ENCODE peak calls at places on chromosomes 1 and 21, in four cellular contexts. B, M, I and N are unnamed samples.

GRCh38 chr1:162069334-162070093 is at the start of gene NOS1AP:
- DNase-seq in B (peak), M (peak), I (peak), N (no peak)

GRCh38 chr21:29332461-29333354 is 34.0 kb downstream of the BACH1 start:
- DNase-seq in B (no peak), M (no peak), I (no peak), N (no peak)

GRCh38 chr21:33899199-33899598 is 16.4 kb downstream of the ATP5PO start:
- DNase-seq in B (no peak), M (no peak), I (no peak), N (no peak)

GRCh38 chr1:111920221-111921024 is 69.0 kb downstream of the KCND3 start:
- DNase-seq in B (no peak), M (no peak), I (no peak), N (no peak)

GRCh38 chr21:42012344-42012743 is 2.2 kb upstream of the ZBTB21 start:
- DNase-seq in B (no peak), M (no peak), I (no peak), N (no peak)

GRCh38 chr1:221783437-221783836 is 41.5 kb upstream of the DUSP10 start:
- DNase-seq in B (no peak), M (no peak), I (no peak), N (no peak)

GRCh38 chr1:152796421-152796820 is at the start of gene LCE1D:
- DNase-seq in B (no peak), M (no peak), I (no peak), N (no peak)

GRCh38 chr21:37153935-37154350 is 80.9 kb downstream of the TTC3 start:
- DNase-seq in B (no peak), M (no peak), I (peak), N (no peak)

GRCh38 chr1:91697322-91698260 is 188.4 kb downstream of the TGFBR3 start:
- DNase-seq in B (no peak), M (no peak), I (no peak), N (no peak)

GRCh38 chr1:9300623-9301022 is 7.9 kb downstream of the SPSB1 start:
- DNase-seq in B (no peak), M (no peak), I (no peak), N (no peak)

GRCh38 chr1:23657659-23658275 is 33.8 kb upstream of the RPL11 start:
- DNase-seq in B (peak), M (peak), I (peak), N (no peak)

GRCh38 chr1:151716771-151717631 is at the start of gene CELF3:
- DNase-seq in B (no peak), M (peak), I (no peak), N (no peak)

GRCh38 chr21:14383596-14384210 is 757 bp upstream of the HSPA13 start:
- DNase-seq in B (no peak), M (no peak), I (no peak), N (no peak)

GRCh38 chr21:35968564-35968963 is 91.8 kb downstream of the SETD4 start:
- DNase-seq in B (no peak), M (no peak), I (no peak), N (no peak)

GRCh38 chr1:187409341-187409740 is 580.6 kb downstream of the PLA2G4A start:
- DNase-seq in B (no peak), M (no peak), I (no peak), N (no peak)

GRCh38 chr21:36005018-36005417 is 55.3 kb downstream of the SETD4 start:
- DNase-seq in B (no peak), M (no peak), I (no peak), N (no peak)

GRCh38 chr1:160251687-160252526 is 10.4 kb downstream of the DCAF8 start:
- DNase-seq in B (peak), M (peak), I (peak), N (no peak)
- H3K27ac ChIP-seq in B (no peak), M (no peak), I (peak), N (no peak)

GRCh38 chr1:82446251-82446650 is 645.5 kb downstream of the ADGRL2 start:
- DNase-seq in B (no peak), M (no peak), I (no peak), N (no peak)

GRCh38 chr1:82445132-82445531 is 644.4 kb downstream of the ADGRL2 start:
- DNase-seq in B (no peak), M (no peak), I (no peak), N (no peak)

GRCh38 chr1:82446955-82447354 is 646.2 kb downstream of the ADGRL2 start:
- DNase-seq in B (no peak), M (no peak), I (no peak), N (no peak)

GRCh38 chr1:82449671-82450070 is 648.9 kb downstream of the ADGRL2 start:
- DNase-seq in B (no peak), M (no peak), I (no peak), N (no peak)

DNA sequence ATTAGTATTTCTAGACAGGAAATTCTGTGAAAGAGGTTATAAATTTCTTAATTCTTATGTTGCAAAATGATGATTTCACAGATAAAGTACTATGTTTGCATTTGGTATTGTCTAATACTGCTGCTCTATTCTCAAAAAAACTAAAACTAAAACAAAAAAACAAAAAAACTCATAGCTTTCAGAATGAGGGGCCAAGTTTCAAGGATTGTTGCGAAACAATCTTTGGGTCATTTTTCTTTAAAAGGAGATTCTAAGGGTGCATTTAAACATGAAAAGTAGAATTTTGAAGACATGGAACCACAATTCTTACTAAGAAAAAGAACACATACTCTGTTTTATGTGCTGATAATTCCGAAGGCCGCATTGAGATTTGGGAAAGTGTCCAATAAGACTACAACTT is 645.1 kb downstream of the ADGRL2 start:
- DNase-seq in B (no peak), M (no peak), I (no peak), N (no peak)
- TF ChIP-seq TCF7L2 in B (no peak), M (no peak), I (no peak), N (no peak)

GRCh38 chr1:31949862-31950261 is 11.7 kb upstream of the PTP4A2 start:
- DNase-seq in B (no peak), M (peak), I (no peak), N (no peak)

GRCh38 chr1:31939484-31940329 is 1.5 kb upstream of the PTP4A2 start:
- DNase-seq in B (peak), M (peak), I (peak), N (no peak)

GRCh38 chr1:31943546-31944184 is 5.5 kb upstream of the PTP4A2 start:
- DNase-seq in B (no peak), M (no peak), I (no peak), N (no peak)

DNA sequence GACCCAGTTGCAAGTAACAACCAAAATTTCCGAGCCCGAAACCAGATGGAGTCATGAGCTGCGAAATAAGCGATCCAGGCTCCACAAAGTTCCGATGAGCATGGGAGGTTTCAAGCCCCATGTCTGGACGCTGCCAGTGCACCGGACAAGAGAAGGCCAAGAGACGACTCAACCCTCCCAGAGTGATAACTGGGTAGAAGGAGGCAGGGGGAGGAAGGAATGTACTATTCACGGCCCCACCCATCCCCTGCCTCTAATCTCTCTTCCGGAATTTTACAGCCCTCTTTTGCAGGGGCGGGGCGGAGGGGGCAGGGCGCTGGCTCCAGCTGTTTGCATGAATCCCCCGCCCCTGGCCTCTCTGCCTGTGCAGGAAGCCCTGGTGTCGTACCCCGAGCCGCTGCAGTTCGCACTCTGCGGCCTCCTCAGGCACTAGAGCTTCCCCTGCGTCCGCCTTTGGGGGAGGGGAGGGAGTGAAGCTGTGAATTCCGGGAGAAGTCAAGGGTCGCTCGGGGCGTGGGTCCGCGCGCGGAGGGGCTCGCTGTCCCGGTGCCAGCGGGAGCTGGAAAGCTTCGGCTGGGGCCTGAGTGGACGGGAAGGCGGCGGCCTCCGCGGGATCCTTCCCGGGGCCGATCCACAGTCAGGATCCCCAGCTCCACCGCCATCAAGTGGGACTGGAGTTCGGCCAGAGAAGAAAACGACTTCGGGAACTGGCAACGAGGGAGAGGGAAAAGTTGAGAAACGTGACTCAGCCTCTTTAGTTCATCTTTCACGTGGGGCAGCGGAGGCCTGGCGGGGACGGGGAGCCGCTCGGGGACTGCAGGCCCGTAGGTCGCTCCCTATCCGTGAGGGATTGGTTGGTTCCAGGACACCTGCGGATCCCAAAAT is 6.3 kb upstream of the PTP4A2 start:
- DNase-seq in B (peak), M (peak), I (peak), N (no peak)
- TF ChIP-seq POLR2AphosphoS5 in B (peak), M (peak), I (no peak), N (peak)

GRCh38 chr1:234619794-234620247 is 9.8 kb upstream of the IRF2BP2 start:
- DNase-seq in B (no peak), M (no peak), I (peak), N (no peak)

GRCh38 chr1:234620786-234621468 is 10.9 kb upstream of the IRF2BP2 start:
- DNase-seq in B (no peak), M (no peak), I (peak), N (no peak)

GRCh38 chr1:234619071-234619480 is 9.1 kb upstream of the IRF2BP2 start:
- DNase-seq in B (no peak), M (no peak), I (no peak), N (no peak)

GRCh38 chr1:234621657-234622335 is 11.8 kb upstream of the IRF2BP2 start:
- DNase-seq in B (no peak), M (no peak), I (no peak), N (no peak)

DNA sequence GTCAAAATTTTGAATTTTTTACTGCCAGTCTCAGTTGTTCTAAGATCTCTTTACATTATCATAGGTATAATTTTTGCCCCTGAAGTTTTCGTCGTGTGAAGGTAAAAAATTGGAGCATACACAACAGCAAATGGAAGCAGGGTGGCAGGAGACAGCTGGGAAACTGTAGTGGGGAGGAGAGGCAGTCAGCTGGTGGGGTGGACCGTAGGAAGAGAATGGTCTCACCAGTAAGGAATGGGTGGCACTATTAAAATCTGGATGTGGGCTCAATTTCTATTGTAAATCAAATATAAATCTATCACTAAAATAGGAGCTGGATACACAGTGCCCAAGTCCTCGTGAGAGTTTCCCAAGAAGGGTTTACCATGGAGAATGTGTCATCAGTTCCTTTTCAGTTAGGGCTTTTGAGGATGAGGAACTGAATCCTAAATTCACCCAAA is 10.3 kb upstream of the IRF2BP2 start:
- DNase-seq in B (no peak), M (no peak), I (no peak), N (no peak)
- H3K27ac ChIP-seq in B (no peak), M (no peak), I (peak), N (peak)

DNA sequence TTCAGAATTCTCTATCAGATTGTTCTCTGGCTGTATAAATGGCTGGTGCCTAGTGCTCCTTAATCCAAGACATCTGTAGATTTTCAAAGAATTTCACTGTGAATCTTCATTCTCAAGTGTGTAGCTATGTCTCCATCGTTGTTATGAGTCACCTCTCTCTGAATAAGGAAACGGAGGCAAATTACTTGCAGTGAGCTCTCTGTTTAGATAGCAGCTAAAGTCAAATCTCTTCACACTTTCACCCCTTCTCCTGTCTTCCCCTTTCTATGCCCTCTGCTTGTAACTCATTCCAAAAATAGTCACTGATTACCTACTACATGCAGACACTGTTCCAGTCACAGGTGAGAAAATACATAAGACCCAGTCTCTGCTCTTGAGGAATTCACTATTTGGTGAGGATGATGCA is 39.7 kb downstream of the CHML start:
- DNase-seq in B (no peak), M (no peak), I (no peak), N (no peak)
- TF ChIP-seq TCF7L2 in B (no peak), M (no peak), I (no peak), N (no peak)

DNA sequence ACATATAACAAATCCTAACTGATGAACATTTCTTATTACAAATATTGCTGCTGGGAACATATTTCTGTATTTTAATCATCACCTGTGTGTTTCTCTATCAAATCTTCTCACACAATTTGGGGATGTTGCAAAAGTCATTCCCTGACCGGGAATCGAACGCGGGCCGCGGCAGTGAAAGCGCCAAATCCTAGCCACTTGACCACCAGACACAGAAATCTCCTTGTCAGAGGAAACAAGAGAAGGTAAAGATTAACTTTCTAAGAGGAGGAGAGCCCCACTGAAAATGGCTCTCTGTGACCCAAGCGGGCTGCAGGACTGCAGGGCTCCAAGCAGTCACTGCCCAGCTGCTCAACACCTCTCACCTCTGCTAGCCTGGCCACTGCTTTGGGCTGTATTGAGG is 304.9 kb downstream of the FAM72C start:
- DNase-seq in B (no peak), M (no peak), I (no peak), N (no peak)
- TF ChIP-seq POLR2AphosphoS5 in B (no peak), M (no peak), I (no peak), N (no peak)

GRCh38 chr1:100360790-100361232 is 8.5 kb downstream of the CDC14A start:
- DNase-seq in B (no peak), M (no peak), I (no peak), N (no peak)
- H3K27ac ChIP-seq in B (peak), M (peak), I (no peak), N (no peak)